ENCODE peak calls at places on chromosomes 12 and 14, in four cellular contexts. J is tibial nerve, P is sigmoid colon, N is stomach. G is an unnamed sample.

GRCh38 chr12:108482717-108483212 is 32.3 kb upstream of the FICD start:
- DNase-seq in J (no peak), P (no peak), N (no peak), G (no peak)

GRCh38 chr12:96371138-96371786 is 29.0 kb downstream of the CDK17 start:
- DNase-seq in J (no peak), P (no peak), N (no peak), G (no peak)

GRCh38 chr12:48995061-48995879 is 3.9 kb downstream of the DDN start:
- DNase-seq in J (peak; percentile 65), P (peak; percentile 89), N (peak; percentile 86), G (peak; percentile 96)

GRCh38 chr12:12645485-12645884 is 33.8 kb downstream of the CREBL2 start:
- DNase-seq in J (no peak), P (no peak), N (no peak), G (no peak)

GRCh38 chr14:74525361-74525851 is 31.8 kb downstream of the ISCA2 start:
- DNase-seq in J (no peak), P (no peak), N (no peak), G (no peak)

GRCh38 chr12:85955127-85955526 is 81.0 kb downstream of the NTS start:
- DNase-seq in J (no peak), P (no peak), N (no peak), G (no peak)

GRCh38 chr12:12807970-12808702 is 5.0 kb upstream of the DDX47 start:
- DNase-seq in J (no peak), P (peak; percentile 71), N (peak; percentile 43), G (no peak)

GRCh38 chr12:19873146-19873545 is 433.9 kb downstream of the AEBP2 start:
- DNase-seq in J (no peak), P (no peak), N (no peak), G (no peak)

GRCh38 chr12:52821826-52822660 is 8.1 kb upstream of the KRT4 start:
- DNase-seq in J (no peak), P (no peak), N (no peak), G (no peak)

GRCh38 chr12:123752046-123752445 is 10.1 kb upstream of the DNAH10 start:
- DNase-seq in J (no peak), P (no peak), N (no peak), G (no peak)

GRCh38 chr14:27366596-27366995 is 768.8 kb upstream of the NOVA1 start:
- DNase-seq in J (no peak), P (no peak), N (no peak), G (no peak)

GRCh38 chr12:13179159-13180074 is 17.1 kb upstream of the EMP1 start:
- DNase-seq in J (no peak), P (peak; percentile 74), N (peak; percentile 64), G (peak; percentile 91)

GRCh38 chr14:55448146-55448614 is 7.8 kb upstream of the TBPL2 start:
- DNase-seq in J (no peak), P (no peak), N (peak; percentile 35), G (no peak)

GRCh38 chr12:97292588-97292987 is 170.0 kb upstream of the RMST start:
- DNase-seq in J (no peak), P (no peak), N (no peak), G (no peak)

GRCh38 chr14:69376439-69376838 is 21.7 kb downstream of the ERH start:
- DNase-seq in J (no peak), P (no peak), N (no peak), G (no peak)

GRCh38 chr12:81644503-81644902 is 114.6 kb downstream of the PPFIA2 start:
- DNase-seq in J (no peak), P (no peak), N (no peak), G (no peak)

GRCh38 chr14:55928316-55928715 is 189.9 kb upstream of the PELI2 start:
- DNase-seq in J (no peak), P (no peak), N (no peak), G (no peak)

GRCh38 chr14:66070542-66071319 is 415.4 kb upstream of the CCDC196 start:
- DNase-seq in J (no peak), P (no peak), N (peak; percentile 62), G (no peak)

GRCh38 chr12:62757048-62757447 is 177.9 kb downstream of the PPM1H start:
- DNase-seq in J (no peak), P (no peak), N (no peak), G (no peak)

GRCh38 chr12:57629897-57630471 is 3.0 kb downstream of the B4GALNT1 start:
- DNase-seq in J (no peak), P (peak; percentile 61), N (no peak), G (peak; percentile 87)

GRCh38 chr14:105332352-105332874 is 17.9 kb downstream of the PACS2 start:
- DNase-seq in J (no peak), P (no peak), N (no peak), G (no peak)

GRCh38 chr14:94697773-94698556 is 71.9 kb downstream of the GSC start:
- DNase-seq in J (no peak), P (no peak), N (no peak), G (no peak)

GRCh38 chr12:122807651-122808050 is 27.6 kb upstream of the HIP1R start:
- DNase-seq in J (no peak), P (no peak), N (no peak), G (no peak)

GRCh38 chr12:120984351-120984898 is 6.1 kb downstream of the HNF1A start:
- DNase-seq in J (no peak), P (no peak), N (peak; percentile 83), G (no peak)

GRCh38 chr12:49428652-49429549 is 61.6 kb downstream of the SPATS2 start:
- DNase-seq in J (no peak), P (no peak), N (no peak), G (no peak)

DNA sequence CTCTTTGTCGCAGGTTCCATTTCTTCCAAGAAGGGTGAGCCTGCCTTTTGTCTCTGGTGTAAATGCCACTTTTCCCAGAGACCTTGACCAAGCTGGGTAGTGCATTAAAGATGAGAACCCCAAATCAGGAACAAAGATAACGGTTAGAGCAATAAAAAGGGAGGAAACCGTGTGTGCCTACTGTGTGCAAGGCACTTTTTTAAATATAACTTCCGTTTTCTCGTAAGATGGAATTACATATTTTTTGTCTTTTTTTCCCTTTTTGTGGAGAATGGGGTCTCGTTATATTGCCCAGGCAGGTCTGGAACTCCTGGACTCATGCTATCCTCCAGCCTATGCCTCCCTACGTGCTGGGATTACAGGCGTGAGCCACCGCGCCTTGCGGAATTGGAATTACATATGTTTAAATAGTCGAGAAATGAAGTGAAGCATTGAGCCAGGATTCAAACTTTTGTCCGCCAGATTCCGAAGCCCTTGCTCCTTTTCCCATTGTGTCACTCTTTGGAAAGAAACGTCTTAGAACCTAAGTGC is 506 bp upstream of the NABP2 start:
- DNase-seq in J (no peak), P (no peak), N (no peak), G (no peak)
- H3K4me3 ChIP-seq in J (peak overlapping the region; percentile 62), P (peak overlapping the region; percentile 62), N (peak overlapping the region; percentile 72), G (peak overlapping the region; percentile 60)

DNA sequence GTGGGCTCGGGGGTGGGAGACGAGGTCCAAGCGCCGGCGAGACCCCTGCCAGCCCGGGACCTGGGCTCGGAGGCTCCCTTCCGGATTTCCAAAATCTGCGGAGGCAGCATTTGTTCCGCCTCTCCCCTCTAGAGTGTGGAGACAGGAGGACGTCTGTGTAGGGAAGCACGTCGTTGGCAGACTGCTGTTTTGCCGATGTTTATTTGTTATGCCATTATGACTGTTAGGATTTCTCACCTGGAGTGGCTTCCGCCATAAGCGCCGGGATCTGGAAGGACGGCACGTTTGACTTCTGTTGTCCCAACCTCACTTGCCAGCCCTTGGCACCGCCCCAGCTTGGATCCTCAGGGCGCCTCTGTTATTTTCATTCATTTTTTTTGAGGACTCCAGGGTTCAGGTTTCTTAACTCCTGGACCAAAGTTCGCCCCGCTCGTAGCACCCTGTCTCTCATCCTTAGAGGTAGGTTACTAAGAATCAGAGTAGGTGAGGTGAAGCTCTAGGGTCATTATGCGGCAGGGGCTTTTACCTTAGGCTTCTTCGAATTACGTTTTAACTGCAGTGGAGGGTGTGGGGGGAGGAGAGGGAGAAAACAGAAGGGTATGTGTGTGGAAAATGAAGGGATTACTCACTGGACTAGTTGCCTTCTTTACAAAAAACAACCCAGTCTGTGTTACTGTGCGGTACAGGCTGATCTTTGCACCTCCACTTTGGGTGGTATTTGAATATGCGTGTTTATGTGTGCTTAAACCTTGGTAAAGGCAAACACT is 547 bp upstream of the PYGL start:
- DNase-seq in J (peak; percentile 32), P (peak; percentile 83), N (peak; percentile 50), G (no peak)
- TF ChIP-seq POLR2A in J (peak; percentile 4), P (no peak), N (no peak), G (no peak)

DNA sequence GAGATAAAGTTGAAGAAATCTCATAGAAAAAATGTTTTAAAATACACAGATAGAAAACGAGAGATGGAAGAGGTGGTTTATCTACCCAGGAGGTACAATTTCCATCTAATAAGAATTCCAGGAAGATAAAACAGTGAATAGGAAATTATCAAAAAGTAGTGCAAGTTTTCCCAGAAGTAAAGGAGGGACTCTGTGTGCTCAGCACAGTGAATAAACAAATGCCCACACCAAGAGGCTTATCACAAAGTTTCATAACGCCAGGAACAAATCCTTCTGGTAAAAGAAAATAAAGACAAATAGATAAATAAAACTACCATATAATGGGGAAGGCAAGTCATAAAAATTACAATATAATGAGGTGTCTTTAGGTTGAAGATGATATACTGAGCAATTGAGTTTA is 179.0 kb downstream of the SLC41A2 start:
- DNase-seq in J (no peak), P (no peak), N (no peak), G (no peak)
- TF ChIP-seq EP300 in J (no peak), P (no peak), N (no peak), G (no peak)

GRCh38 chr12:6790496-6791150 is 1.3 kb downstream of the CD4 start:
- DNase-seq in J (no peak), P (no peak), N (no peak), G (no peak)
- H3K4me3 ChIP-seq in J (no peak overlapping the region), P (peak overlapping the region; percentile 36), N (no peak overlapping the region), G (no peak overlapping the region)

G was measured in esophagus muscularis mucosa.